ENCODE peak calls at places on chromosome 22, in ten cellular contexts. X is small intestine, Y is colonic mucosa, C is fibroblast of mammary gland, L is astrocyte of the spinal cord, F is uterus, I is fibroblast of the aortic adventitia, M is Caco-2, D is astrocyte of the cerebellum, H is HAP-1. N is an unnamed sample.

GRCh38 chr22:45233827-45234226 is 6.9 kb downstream of the KIAA0930 start:
- DNase-seq in Y (no peak), I (no peak), F (no peak), D (no peak), L (no peak), C (no peak), H (no peak), X (no peak), M (no peak), N (no peak)

GRCh38 chr22:46049726-46050450 is 72.9 kb upstream of the WNT7B start:
- DNase-seq in Y (no peak), I (no peak), D (no peak), H (no peak), L (no peak), C (no peak), F (peak), M (no peak), X (no peak), N (no peak)

GRCh38 chr22:43537019-43537585 is 125.3 kb downstream of the MPPED1 start:
- DNase-seq in H (no peak), C (no peak), F (no peak), L (no peak), M (peak), I (no peak), X (no peak), Y (no peak), D (no peak), N (no peak)

GRCh38 chr22:24216541-24217209 is 28.2 kb downstream of the GGT5 start:
- DNase-seq in L (no peak), M (no peak), Y (no peak), I (no peak), H (no peak), D (no peak), C (no peak), X (no peak), F (no peak), N (no peak)

GRCh38 chr22:27214691-27215090 is 557.3 kb downstream of the MIAT start:
- DNase-seq in X (no peak), C (no peak), I (no peak), H (no peak), D (no peak), Y (no peak), M (no peak), F (no peak), L (no peak), N (no peak)

GRCh38 chr22:35756722-35757121 is 39.0 kb downstream of the APOL5 start:
- DNase-seq in M (no peak), C (no peak), X (peak), Y (no peak), F (no peak), D (no peak), L (no peak), I (no peak), H (no peak), N (no peak)

GRCh38 chr22:32854351-32854804 is 52.9 kb downstream of the TIMP3 start:
- DNase-seq in I (peak), D (no peak), C (peak), H (no peak), Y (no peak), M (no peak), X (no peak), L (no peak), F (no peak), N (peak)

GRCh38 chr22:30714062-30714461 is 19.4 kb downstream of the OSBP2 start:
- DNase-seq in H (no peak), X (no peak), L (no peak), Y (no peak), I (no peak), C (no peak), D (no peak), M (no peak), F (no peak), N (no peak)

GRCh38 chr22:38313384-38313955 is 3.8 kb downstream of the CSNK1E start:
- DNase-seq in Y (peak), F (peak), D (peak), L (peak), H (no peak), C (peak), X (no peak), M (no peak), I (peak), N (peak)
- H3K4me3 ChIP-seq in Y (no peak), F (peak), D (peak), L (peak), H (no peak), C (peak), X (no peak), M (no peak), I (peak), N (peak)

GRCh38 chr22:40670058-40670457 is 9.2 kb upstream of the MCHR1 start:
- DNase-seq in M (no peak), H (no peak), F (no peak), Y (no peak), D (no peak), C (no peak), L (no peak), I (no peak), X (no peak), N (no peak)

GRCh38 chr22:40671796-40672360 is 7.4 kb upstream of the MCHR1 start:
- DNase-seq in M (no peak), I (no peak), X (no peak), F (no peak), C (no peak), D (no peak), H (no peak), Y (no peak), L (no peak), N (no peak)

GRCh38 chr22:40674274-40674673 is 5.0 kb upstream of the MCHR1 start:
- DNase-seq in Y (no peak), C (no peak), X (no peak), D (no peak), M (no peak), H (no peak), L (no peak), F (no peak), I (no peak), N (no peak)

GRCh38 chr22:40671369-40671768 is 7.9 kb upstream of the MCHR1 start:
- DNase-seq in L (no peak), D (no peak), Y (no peak), F (no peak), H (no peak), C (no peak), X (no peak), I (no peak), M (no peak), N (no peak)

DNA sequence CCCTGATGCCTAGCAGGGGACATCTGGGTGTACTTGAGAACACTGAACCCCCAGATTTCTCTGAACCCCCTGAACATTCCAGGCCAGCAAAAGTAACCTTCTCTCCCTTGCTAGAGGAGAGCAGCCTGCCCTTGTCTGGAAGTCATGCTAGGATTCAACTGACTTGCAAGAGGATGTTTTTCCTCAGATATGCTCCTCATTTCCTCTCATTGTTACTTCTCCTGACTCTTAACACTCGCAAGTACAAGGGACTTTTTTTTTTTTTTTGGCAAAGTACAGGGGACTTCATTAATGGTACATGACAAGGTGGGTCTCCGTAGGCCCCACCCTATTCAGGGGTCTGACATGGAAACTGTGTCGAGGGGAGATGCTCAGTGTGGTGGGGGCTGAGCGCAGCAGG is 6.3 kb upstream of the MCHR1 start:
- DNase-seq in C (no peak), X (no peak), H (no peak), D (no peak), I (no peak), Y (no peak), F (no peak), L (no peak), M (no peak), N (no peak)
- H3K4me3 ChIP-seq in C (no peak), X (no peak), H (no peak), D (no peak), I (no peak), Y (no peak), F (no peak), L (no peak), M (no peak), N (no peak)

DNA sequence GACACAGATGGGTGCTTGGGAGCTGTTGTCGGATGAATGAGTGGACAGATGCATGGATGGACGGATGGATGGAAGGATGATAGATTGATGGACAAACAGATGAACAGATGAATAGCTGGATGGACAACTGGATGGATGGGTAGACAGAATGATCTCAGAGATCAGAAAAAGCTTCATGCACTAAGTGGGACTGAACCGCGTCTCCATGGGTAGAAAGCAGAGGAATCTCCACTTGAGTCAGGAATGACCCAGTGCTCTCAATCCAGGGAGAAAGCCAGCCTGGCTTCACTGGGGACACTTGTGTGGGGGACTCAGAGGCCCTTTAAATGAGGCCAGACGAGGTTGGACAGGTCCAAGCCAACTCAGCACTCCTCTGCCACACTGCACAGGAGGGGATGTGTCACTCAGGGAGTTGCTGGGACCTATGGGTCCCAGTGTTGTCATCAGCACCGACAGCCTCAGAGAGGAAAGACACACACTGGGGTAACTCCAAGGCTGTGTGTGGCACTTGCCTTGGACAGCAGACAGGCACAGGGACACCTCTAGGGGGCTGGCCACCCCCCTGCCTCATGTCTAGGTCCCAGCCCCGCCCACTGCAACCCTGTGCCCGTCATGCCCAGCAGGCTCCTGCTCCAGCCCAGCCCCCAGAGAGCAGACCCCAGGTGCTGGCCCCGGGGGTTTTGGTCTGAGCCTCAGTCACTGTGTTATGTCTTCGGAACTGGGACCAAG is 5.6 kb downstream of the IGLL5 start:
- DNase-seq in F (no peak), Y (no peak), C (no peak), D (no peak), L (no peak), I (no peak), H (no peak), X (no peak), M (no peak), N (no peak)
- H3K4me3 ChIP-seq in F (no peak), Y (no peak), C (no peak), D (no peak), L (no peak), I (no peak), H (no peak), X (no peak), M (no peak), N (no peak)

DNA sequence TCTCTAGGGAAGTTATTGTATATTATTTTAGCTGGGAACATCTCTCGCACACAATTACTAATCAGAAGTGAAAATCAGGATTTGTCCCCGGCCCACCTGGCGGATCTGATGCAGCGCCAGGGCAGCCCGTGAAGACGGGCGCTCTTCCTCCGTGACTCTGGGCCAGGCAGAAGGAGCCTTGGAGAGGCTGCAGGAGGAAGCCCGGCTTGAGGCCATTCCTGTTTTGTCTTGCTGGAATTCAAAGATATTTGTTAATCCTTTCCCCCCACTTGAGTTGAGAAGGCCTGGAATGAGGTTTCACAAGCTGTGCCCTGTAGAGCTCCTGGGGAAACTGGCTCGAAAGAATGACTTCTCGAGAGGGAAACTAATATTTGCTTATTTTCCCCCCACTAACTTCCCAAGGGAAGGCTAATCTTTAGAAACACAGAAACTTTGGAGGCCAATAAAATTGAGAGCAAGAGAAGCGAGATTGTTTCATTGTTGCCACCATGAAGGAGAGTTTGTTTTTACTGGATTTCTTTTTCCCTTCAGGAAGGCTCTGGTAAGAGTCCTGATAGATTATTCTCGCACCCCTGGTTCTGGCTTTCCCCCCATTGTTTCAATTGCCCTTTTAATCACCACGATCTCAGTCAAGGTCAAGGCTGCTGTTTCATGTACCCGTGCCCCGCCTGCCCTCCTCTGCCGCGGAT is 92.8 kb upstream of the SEPTIN5 start:
- DNase-seq in Y (no peak), L (no peak), F (no peak), C (no peak), I (no peak), H (no peak), M (no peak), D (no peak), X (no peak), N (no peak)
- H3K4me3 ChIP-seq in Y (no peak), L (no peak), F (no peak), C (no peak), I (no peak), H (no peak), M (no peak), D (no peak), X (no peak), N (no peak)

GRCh38 chr22:22968366-22968765 is 80.8 kb downstream of the IGLL5 start:
- DNase-seq in L (no peak), D (no peak), Y (no peak), F (no peak), H (no peak), I (no peak), X (no peak), C (no peak), M (no peak), N (no peak)
- H3K4me3 ChIP-seq in L (no peak), D (no peak), Y (no peak), F (no peak), H (no peak), I (no peak), X (no peak), C (no peak), M (no peak), N (no peak)

GRCh38 chr22:28951969-28952521 is 68.7 kb downstream of the ZNRF3 start:
- DNase-seq in D (peak), H (peak), F (peak), C (peak), M (peak), L (peak), X (no peak), I (peak), Y (no peak), N (peak)
- H3K4me3 ChIP-seq in D (no peak), H (no peak), F (no peak), C (no peak), M (no peak), L (no peak), X (no peak), I (no peak), Y (no peak), N (no peak)

DNA sequence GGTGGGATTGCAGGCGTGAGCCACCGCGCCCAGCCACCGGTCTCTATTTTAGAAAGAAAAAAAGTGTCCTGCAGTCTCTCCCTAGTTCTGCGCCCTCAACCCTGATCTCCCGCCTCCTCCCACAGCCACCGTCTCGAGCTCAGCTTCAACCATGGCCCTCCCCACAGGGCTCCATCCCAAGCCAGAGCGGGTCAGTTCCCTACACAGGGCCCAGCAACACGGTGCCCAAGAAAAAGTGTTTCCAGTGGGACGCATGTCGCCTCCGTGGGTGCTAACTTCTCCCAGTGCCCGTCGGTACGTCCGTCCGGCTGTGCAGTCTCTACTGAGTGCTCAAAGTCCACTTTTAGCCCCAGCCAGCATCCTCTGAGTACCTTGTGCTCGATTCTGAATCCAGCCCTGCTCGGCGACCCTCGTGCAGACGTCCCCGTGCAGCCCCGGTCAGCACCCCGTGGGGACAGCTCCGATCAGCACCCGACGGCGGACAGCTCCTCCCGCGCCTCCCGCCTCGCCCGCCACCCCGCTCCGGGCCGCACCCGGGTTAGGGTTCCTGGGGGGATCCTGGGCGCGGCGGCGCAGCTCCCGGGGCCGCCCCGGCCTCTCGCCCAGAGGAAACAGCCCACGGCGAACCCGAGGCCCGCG is 658 bp upstream of the MAPK8IP2 start:
- DNase-seq in D (no peak), Y (peak), I (peak), F (peak), L (no peak), C (no peak), X (peak), H (peak), M (peak), N (no peak)
- H3K4me3 ChIP-seq in D (peak), Y (peak), I (no peak), F (peak), L (no peak), C (no peak), X (no peak), H (peak), M (peak), N (peak)

GRCh38 chr22:49848690-49849160 is 4.9 kb upstream of the ZBED4 start:
- DNase-seq in C (no peak), M (no peak), F (no peak), D (no peak), I (no peak), H (no peak), X (no peak), Y (no peak), L (no peak), N (no peak)
- H3K4me3 ChIP-seq in C (no peak), M (peak), F (peak), D (peak), I (peak), H (peak), X (peak), Y (peak), L (no peak), N (peak)

DNA sequence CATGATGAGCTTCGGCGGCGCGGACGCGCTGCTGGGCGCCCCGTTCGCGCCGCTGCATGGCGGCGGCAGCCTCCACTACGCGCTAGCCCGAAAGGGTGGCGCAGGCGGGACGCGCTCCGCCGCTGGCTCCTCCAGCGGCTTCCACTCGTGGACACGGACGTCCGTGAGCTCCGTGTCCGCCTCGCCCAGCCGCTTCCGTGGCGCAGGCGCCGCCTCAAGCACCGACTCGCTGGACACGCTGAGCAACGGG is 169 bp downstream of the NEFH start:
- DNase-seq in Y (no peak), X (no peak), C (no peak), L (no peak), H (no peak), M (no peak), D (no peak), I (no peak), F (no peak), N (no peak)
- H3K4me3 ChIP-seq in Y (no peak), X (no peak), C (no peak), L (no peak), H (no peak), M (no peak), D (peak), I (peak), F (peak), N (peak)

DNA sequence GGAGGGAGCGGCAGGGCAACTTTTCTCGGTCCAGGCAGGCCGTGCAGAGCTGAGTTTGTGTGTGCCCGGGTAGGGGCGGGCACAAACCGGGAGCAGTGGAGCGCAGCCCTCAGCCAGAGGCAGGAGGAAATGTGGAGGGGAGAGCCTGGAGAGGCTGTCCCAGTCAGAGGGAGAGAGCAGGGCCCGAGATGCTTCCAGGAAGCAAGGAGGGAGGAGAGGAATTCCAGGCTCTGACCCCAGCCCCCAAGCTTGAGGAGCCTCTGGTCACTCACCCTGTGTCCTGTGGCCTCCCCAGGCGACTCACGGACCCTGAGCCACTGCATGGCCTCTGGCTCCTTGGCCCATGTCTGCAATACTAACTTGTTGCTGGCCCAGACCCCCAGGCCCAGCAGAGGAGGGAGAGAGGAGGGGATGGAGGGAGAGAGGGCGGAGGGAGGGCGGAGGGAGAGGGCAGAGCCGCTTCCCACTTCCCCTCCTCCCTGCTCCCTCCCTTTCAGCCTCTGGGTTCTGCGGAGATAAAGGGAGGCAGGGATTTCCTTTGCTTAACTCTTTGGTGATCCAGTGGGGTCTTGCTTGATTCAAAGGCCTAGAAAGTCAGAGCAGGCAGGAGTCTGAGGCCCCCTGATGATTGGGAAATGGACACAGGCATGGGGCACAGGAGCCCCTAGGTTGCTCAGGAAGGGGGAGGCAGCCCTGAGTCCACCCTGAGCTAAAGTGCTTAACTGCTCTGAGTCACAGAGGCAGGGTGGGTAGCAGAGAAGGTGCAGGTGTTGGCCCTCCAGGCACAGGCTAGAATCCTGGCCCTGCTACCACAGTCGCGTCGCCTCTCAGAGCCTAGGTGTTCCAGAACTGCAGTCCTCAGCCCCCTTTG is at the start of gene C1QTNF6:
- DNase-seq in L (no peak), F (peak), I (peak), H (no peak), C (peak), M (no peak), D (no peak), Y (peak), X (no peak), N (no peak)
- H3K4me3 ChIP-seq in L (peak), F (peak), I (peak), H (no peak), C (peak), M (no peak), D (peak), Y (peak), X (no peak), N (peak)